ENCODE peak calls at places on chromosomes 1 and 21, in eight cellular contexts. L is IMR-90, B is esophagus squamous epithelium, Q is testis, S is suprapubic skin, R is A549, Y is K562, C is prostate gland. O is an unnamed sample.

GRCh38 chr1:13675222-13675621 is 24.8 kb upstream of the PRDM2 start:
- DNase-seq in L (no peak), B (no peak), Q (no peak), S (no peak), R (no peak), Y (no peak), C (no peak), O (no peak)

GRCh38 chr1:60906039-60906438 is 176.3 kb upstream of the NFIA start:
- DNase-seq in L (no peak), B (no peak), Q (no peak), S (no peak), R (no peak), Y (no peak), C (no peak), O (no peak)

GRCh38 chr1:5586629-5587028 is 405.6 kb downstream of the NPHP4 start:
- DNase-seq in L (no peak), B (no peak), Q (no peak), S (no peak), R (no peak), Y (no peak), C (no peak), O (peak; percentile 5)

GRCh38 chr1:226006686-226007085 is 7.5 kb upstream of the SDE2 start:
- DNase-seq in L (no peak), B (no peak), Q (no peak), S (no peak), R (no peak), Y (no peak), C (no peak), O (no peak)

GRCh38 chr1:65209005-65209885 is 61.2 kb downstream of the AK4 start:
- DNase-seq in L (peak; percentile 47), B (no peak), Q (peak; percentile 46), S (no peak), R (peak; percentile 62), Y (peak; percentile 73), C (peak; percentile 51), O (no peak)

GRCh38 chr21:39556176-39556575 is 56.6 kb upstream of the B3GALT5 start:
- DNase-seq in L (no peak), B (no peak), Q (no peak), S (no peak), R (no peak), Y (no peak), C (no peak), O (no peak)

GRCh38 chr1:107748529-107748928 is 216.5 kb downstream of the VAV3 start:
- DNase-seq in L (peak; percentile 1), B (no peak), Q (no peak), S (no peak), R (peak; percentile 3), Y (no peak), C (no peak), O (no peak)

GRCh38 chr1:13573586-13573985 is 10.0 kb upstream of the PDPN start:
- DNase-seq in L (no peak), B (no peak), Q (no peak), S (no peak), R (no peak), Y (no peak), C (no peak), O (no peak)

GRCh38 chr1:111618081-111618480 is 1.5 kb upstream of the RAP1A start:
- DNase-seq in L (no peak), B (no peak), Q (no peak), S (no peak), R (no peak), Y (no peak), C (no peak), O (no peak)

GRCh38 chr1:241531195-241532172 is 694 bp upstream of the KMO start:
- DNase-seq in L (peak; percentile 78), B (no peak), Q (no peak), S (no peak), R (peak; percentile 17), Y (peak; percentile 42), C (no peak), O (no peak)

GRCh38 chr1:46818591-46818990 is 19.7 kb downstream of the CYP4B1 start:
- DNase-seq in L (no peak), B (no peak), Q (no peak), S (no peak), R (no peak), Y (no peak), C (no peak), O (no peak)

GRCh38 chr1:155301342-155301841 is at the start of gene PKLR:
- DNase-seq in L (no peak), B (no peak), Q (no peak), S (no peak), R (no peak), Y (peak; percentile 76), C (no peak), O (no peak)
- TF ChIP-seq POLR2A in L (no peak), B (no peak), Q (no peak), S (no peak), R (no peak), Y (peak; percentile 71), C (no peak), O (no peak)

DNA sequence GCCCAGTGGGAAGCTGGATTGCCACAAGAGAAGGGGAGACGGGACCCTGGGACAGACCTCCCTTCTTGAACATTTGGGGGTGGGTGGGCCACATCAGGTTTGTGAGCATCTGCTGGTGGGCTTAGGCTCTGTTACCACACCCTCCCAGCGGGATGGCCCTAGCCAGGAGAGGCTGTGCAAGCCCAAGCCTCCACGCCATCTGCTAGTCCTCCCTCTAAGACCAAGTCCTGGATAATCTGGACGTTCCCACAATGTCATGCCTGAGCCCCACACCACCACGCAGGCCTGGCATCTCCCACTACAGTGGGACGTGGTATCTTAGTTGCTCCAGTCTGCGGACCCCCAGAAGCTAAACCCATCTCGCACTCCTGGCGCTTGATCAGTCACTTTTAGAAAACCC is 3.7 kb upstream of the IBA57 start:
- DNase-seq in L (no peak), B (no peak), Q (no peak), S (peak; percentile 63), R (no peak), Y (no peak), C (no peak), O (no peak)
- TF ChIP-seq POLR2A in L (no peak), B (no peak), Q (no peak), S (no peak), R (no peak), Y (no peak), C (no peak), O (no peak)

GRCh38 chr1:8077120-8077573 is 51.0 kb upstream of the ERRFI1 start:
- DNase-seq in L (peak; percentile 97), B (no peak), Q (peak; percentile 64), S (no peak), R (peak; percentile 77), Y (peak; percentile 57), C (peak; percentile 48), O (peak; percentile 71)
- TF ChIP-seq POLR2A in L (peak; percentile 42), B (no peak), Q (no peak), S (no peak), R (no peak), Y (no peak), C (no peak), O (no peak)

DNA sequence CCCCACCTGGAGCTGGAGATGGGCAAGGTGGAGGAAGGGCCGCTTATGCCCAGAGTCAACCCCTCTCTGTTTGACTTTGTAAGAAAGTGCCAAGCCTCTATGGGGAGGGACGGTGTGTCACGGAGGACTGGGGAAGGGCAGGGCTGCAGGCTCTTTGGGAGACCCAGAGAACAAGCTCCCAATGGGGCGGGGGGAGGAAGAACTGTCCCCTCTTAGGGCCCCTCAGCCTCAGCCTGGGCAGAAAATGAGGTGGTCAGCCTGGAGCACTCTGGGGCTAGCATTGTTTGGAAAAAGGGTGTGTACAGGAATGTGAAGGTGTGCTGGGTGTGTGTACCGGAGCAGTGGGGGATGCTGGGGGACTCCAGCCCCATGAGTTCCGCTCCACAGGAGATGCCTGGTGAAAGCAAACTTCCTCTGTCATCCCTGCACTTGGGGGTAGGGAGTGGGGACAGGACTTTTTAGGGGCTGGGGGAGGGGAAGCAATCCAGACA is 1.2 kb upstream of the INAVA start:
- DNase-seq in L (no peak), B (no peak), Q (no peak), S (no peak), R (peak; percentile 46), Y (no peak), C (no peak), O (no peak)
- TF ChIP-seq POLR2A in L (no peak), B (no peak), Q (no peak), S (no peak), R (no peak), Y (no peak), C (no peak), O (no peak)

GRCh38 chr21:37522641-37523295 is 156.2 kb downstream of the DYRK1A start:
- DNase-seq in L (no peak), B (no peak), Q (no peak), S (no peak), R (no peak), Y (no peak), C (no peak), O (no peak)
- TF ChIP-seq POLR2A in L (no peak), B (no peak), Q (no peak), S (no peak), R (no peak), Y (no peak), C (no peak), O (no peak)

GRCh38 chr1:155070721-155071556 is 7.4 kb downstream of the EFNA4 start:
- DNase-seq in L (peak; percentile 64), B (peak; percentile 55), Q (peak; percentile 90), S (peak; percentile 88), R (no peak), Y (peak; percentile 87), C (peak; percentile 52), O (peak; percentile 83)
- TF ChIP-seq POLR2A in L (no peak), B (peak; percentile 31), Q (no peak), S (peak; percentile 27), R (no peak), Y (peak; percentile 40), C (no peak), O (no peak)

GRCh38 chr1:186050360-186050759 is 316.2 kb downstream of the HMCN1 start:
- DNase-seq in L (peak; percentile 43), B (no peak), Q (no peak), S (no peak), R (no peak), Y (no peak), C (no peak), O (no peak)

GRCh38 chr1:186055846-186056245 is 319.2 kb downstream of the TPR start:
- DNase-seq in L (peak; percentile 51), B (no peak), Q (no peak), S (no peak), R (no peak), Y (no peak), C (no peak), O (no peak)

GRCh38 chr1:186054932-186055331 is 320.1 kb downstream of the TPR start:
- DNase-seq in L (no peak), B (no peak), Q (no peak), S (no peak), R (no peak), Y (no peak), C (no peak), O (no peak)

GRCh38 chr1:186057086-186057485 is 318.0 kb downstream of the TPR start:
- DNase-seq in L (no peak), B (no peak), Q (no peak), S (no peak), R (no peak), Y (no peak), C (no peak), O (no peak)

GRCh38 chr1:186054013-186054412 is 319.8 kb downstream of the HMCN1 start:
- DNase-seq in L (no peak), B (no peak), Q (no peak), S (no peak), R (no peak), Y (no peak), C (no peak), O (no peak)
- TF ChIP-seq POLR2A in L (no peak), B (no peak), Q (no peak), S (no peak), R (no peak), Y (no peak), C (no peak), O (no peak)

O was measured in stomach.